ENCODE peak calls at places on chromosomes 13 and 19, in seven cellular contexts. B is thyroid gland, U is nephron progenitor cell, C is pancreas, A is OCI-LY7, M is HFFc6, G is dorsolateral prefrontal cortex. K is an unnamed sample.

GRCh38 chr19:44615529-44616247 is 2.3 kb downstream of the IGSF23 start:
- DNase-seq in B (no peak), U (no peak), C (no peak), A (no peak), M (no peak), G (no peak), K (no peak)

GRCh38 chr19:8366961-8367326 is 3.0 kb downstream of the ANGPTL4 start:
- DNase-seq in B (peak; percentile 18), U (no peak), C (peak; percentile 63), A (no peak), M (no peak), G (no peak), K (no peak)

GRCh38 chr19:18226956-18227780 is 930 bp upstream of the PDE4C start:
- DNase-seq in B (no peak), U (no peak), C (no peak), A (no peak), M (no peak), G (no peak), K (no peak)

GRCh38 chr19:14425696-14426138 is 6.6 kb upstream of the DDX39A start:
- DNase-seq in B (no peak), U (no peak), C (no peak), A (no peak), M (peak; percentile 22), G (no peak), K (no peak)

GRCh38 chr13:64684685-64685431 is 2545.3 kb downstream of the PCDH9 start:
- DNase-seq in B (no peak), U (no peak), C (no peak), A (no peak), M (no peak), G (no peak), K (no peak)

GRCh38 chr13:106433066-106433465 is 102.4 kb downstream of the EFNB2 start:
- DNase-seq in B (no peak), U (no peak), C (no peak), A (no peak), M (no peak), G (no peak), K (no peak)

GRCh38 chr13:93244141-93244917 is 17.7 kb downstream of the GPC6 start:
- DNase-seq in B (peak; percentile 1), U (peak; percentile 26), C (no peak), A (no peak), M (peak; percentile 57), G (peak; percentile 49), K (no peak)

GRCh38 chr13:81738364-81738763 is 1397.4 kb upstream of the SPRY2 start:
- DNase-seq in B (no peak), U (no peak), C (no peak), A (no peak), M (no peak), G (no peak), K (no peak)

GRCh38 chr13:51221108-51221507 is 1.1 kb upstream of the FAM124A start:
- DNase-seq in B (no peak), U (no peak), C (no peak), A (no peak), M (no peak), G (no peak), K (no peak)

GRCh38 chr13:51223284-51224270 is 1.4 kb downstream of the FAM124A start:
- DNase-seq in B (no peak), U (no peak), C (no peak), A (no peak), M (no peak), G (peak; percentile 62), K (no peak)

GRCh38 chr13:51222510-51223283 is 499 bp downstream of the FAM124A start:
- DNase-seq in B (peak; percentile 20), U (no peak), C (no peak), A (no peak), M (no peak), G (no peak), K (peak; percentile 29)

GRCh38 chr13:51220706-51221105 is 1.5 kb upstream of the FAM124A start:
- DNase-seq in B (no peak), U (no peak), C (no peak), A (no peak), M (no peak), G (no peak), K (no peak)

DNA sequence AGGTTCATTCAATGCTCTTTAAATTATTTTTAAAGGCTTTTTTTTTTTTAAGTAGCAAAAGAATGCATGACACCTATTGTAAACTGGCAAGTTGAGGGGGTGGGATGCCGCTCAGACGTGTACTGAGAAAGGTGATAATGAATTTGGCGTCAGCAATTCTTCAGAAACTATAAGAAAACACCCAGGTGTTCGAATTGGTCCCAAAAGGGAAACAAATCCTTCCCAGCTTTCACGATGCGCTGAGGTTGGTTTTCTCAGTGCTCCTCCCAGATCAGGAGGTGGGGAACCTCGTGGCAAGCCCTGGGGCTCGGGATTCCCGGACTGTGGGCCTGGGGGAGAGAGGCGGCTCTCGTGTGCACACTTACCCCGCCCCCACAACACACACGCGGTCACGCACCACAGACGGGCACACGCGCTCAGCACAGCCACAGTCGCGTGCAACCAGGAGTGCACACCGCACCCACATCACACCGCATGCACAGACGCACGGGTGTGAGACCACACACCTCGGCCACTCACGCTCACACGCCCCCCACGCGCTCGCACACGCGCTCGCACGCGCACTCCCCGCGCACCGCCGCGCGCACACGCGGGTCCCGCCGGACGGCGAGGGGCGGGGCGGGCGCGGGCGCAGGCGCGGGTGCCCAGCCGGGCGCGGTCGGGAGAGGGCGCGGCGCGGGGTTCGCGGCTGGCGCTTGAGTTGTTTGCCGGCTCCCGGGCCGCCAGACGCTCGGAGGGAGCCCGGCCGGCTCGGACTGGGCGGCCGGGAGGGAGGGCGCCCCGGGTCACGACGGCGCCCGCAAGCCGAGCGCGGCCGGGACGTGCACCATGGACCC is at the start of gene FAM124A:
- DNase-seq in B (peak; percentile 62), U (peak; percentile 80), C (peak; percentile 89), A (peak; percentile 43), M (no peak), G (peak; percentile 63), K (peak; percentile 51)
- TF ChIP-seq CTCF in B (no peak), U (no peak), C (no peak), A (no peak), M (peak; percentile 30), G (no peak), K (no peak)

GRCh38 chr13:97435297-97435682 is 1.3 kb downstream of the RAP2A start:
- DNase-seq in B (no peak), U (no peak), C (no peak), A (no peak), M (no peak), G (no peak), K (no peak)

GRCh38 chr13:97434417-97435296 is 688 bp downstream of the RAP2A start:
- DNase-seq in B (peak; percentile 39), U (peak; percentile 68), C (peak; percentile 68), A (peak; percentile 26), M (peak; percentile 25), G (peak; percentile 49), K (peak; percentile 45)

GRCh38 chr13:97432917-97433726 is 847 bp upstream of the RAP2A start:
- DNase-seq in B (peak; percentile 99), U (peak; percentile 98), C (peak; percentile 97), A (peak; percentile 95), M (peak; percentile 100), G (peak; percentile 99), K (peak; percentile 99)

GRCh38 chr13:97432232-97432916 is 1.6 kb upstream of the RAP2A start:
- DNase-seq in B (no peak), U (no peak), C (no peak), A (peak; percentile 4), M (no peak), G (no peak), K (no peak)

GRCh38 chr13:97433727-97434416 is at the start of gene RAP2A:
- DNase-seq in B (peak; percentile 88), U (peak; percentile 93), C (peak; percentile 94), A (peak; percentile 84), M (peak; percentile 84), G (peak; percentile 91), K (peak; percentile 83)
- TF ChIP-seq CTCF in B (no peak), U (no peak), C (no peak), A (no peak), M (no peak), G (peak; percentile 13), K (no peak)

DNA sequence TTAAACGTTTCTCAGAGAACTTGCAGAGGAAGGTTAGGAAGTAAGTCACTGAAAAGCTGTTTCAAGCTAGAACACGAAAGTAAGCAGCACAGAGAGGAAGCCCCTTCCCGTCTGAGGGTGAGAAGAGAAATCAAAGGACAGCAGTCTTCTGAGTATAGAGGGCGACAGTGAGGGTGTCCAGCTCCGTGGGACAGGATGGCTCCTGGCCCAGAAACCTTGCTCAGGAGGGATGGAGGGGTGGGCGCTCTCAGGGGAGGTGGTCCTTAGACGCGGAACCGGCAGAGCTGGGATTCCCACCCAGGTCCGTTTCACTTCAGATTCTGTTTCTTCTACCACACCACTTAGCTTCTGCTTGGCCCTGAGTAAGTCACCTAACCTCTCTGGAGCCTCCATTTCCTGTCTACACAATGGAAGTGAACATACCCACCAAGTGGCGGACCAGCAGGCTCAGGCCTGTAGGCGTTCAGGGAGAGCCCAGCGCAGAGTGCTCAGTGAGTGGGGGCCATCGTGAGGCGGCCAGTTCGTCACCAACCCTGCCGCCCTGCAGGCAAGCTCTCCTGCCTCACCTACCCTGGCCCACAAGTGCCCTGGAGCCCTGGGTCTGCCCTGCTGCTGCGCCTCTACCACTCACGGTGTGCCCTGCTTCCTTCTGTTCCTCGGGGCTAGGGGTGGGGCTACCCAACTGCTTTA is 5.5 kb upstream of the RSPH6A start:
- DNase-seq in B (no peak), U (no peak), C (no peak), A (no peak), M (no peak), G (no peak), K (no peak)
- TF ChIP-seq CTCF in B (no peak), U (no peak), C (no peak), A (no peak), M (no peak), G (no peak), K (no peak)

GRCh38 chr13:30615851-30616311 is 1.8 kb upstream of the USPL1 start:
- DNase-seq in B (no peak), U (no peak), C (no peak), A (peak; percentile 61), M (no peak), G (no peak), K (no peak)

GRCh38 chr13:30616927-30617314 is 799 bp upstream of the USPL1 start:
- DNase-seq in B (peak; percentile 69), U (no peak), C (no peak), A (peak; percentile 82), M (peak; percentile 88), G (peak; percentile 65), K (no peak)

GRCh38 chr13:30618186-30618937 is 642 bp downstream of the USPL1 start:
- DNase-seq in B (peak; percentile 10), U (peak; percentile 25), C (peak; percentile 58), A (peak; percentile 52), M (no peak), G (peak; percentile 34), K (peak; percentile 41)

GRCh38 chr13:30618938-30619289 is 1.2 kb downstream of the USPL1 start:
- DNase-seq in B (no peak), U (no peak), C (no peak), A (no peak), M (no peak), G (no peak), K (no peak)

DNA sequence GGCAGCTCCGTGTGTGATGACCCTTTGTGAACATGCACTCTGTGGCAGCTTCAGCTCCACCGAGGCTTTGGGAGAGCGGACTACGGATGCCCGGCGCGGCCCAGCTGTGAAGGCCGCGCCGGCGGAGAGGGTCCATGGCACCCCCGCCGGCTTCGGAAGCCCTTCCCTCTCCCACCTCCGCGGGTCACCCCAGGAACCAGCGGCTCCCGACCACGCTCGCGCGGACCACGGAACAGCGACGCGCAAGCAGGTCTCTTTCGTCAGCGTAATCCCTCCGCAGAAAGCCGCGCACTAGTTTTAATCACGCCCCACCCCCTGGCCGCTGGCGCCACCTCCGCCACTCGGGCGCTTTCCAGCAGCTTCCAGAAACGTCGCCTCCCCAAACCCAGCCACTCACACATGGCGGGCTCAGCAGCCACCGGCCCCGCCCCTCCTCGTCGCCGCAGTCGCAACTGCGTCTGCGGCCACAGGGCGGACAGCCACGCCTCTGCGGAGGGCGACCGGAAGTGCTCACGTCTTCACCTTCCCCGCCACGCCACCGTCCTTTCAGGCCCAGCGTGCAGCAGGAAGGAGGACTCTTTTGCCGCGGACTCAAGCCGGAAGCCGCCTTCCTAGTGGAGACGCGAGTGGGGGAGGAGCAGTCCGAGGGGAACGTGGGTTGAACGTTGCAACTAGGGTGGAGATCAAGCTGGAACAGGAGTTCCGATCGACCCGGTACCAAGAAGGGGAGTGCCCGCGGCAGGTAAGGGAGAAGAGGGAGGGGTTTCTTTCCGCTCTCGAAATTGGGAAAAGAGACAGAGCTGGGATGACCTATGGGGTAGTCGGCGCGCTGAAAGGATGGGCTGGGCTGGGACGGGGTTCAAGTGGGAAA is at the start of gene USPL1:
- DNase-seq in B (peak; percentile 98), U (peak; percentile 98), C (peak; percentile 99), A (peak; percentile 99), M (peak; percentile 99), G (peak; percentile 97), K (peak; percentile 98)
- TF ChIP-seq CTCF in B (peak; percentile 49), U (no peak), C (peak; percentile 50), A (peak; percentile 29), M (peak; percentile 65), G (peak; percentile 45), K (no peak)